ENCODE peak calls at places on chromosomes 13 and 19, in four cellular contexts. K is left ventricle myocardium inferior, F is AG08396, C is cardiac fibroblast. G is an unnamed sample.

GRCh38 chr19:35268546-35269424 is at the start of gene USF2:
- DNase-seq in K (peak; percentile 78), F (peak; percentile 86), C (peak; percentile 67), G (no peak)

GRCh38 chr13:73059460-73060250 is 850 bp downstream of the KLF5 start:
- DNase-seq in K (peak; percentile 51), F (peak; percentile 60), C (peak; percentile 23), G (no peak)

GRCh38 chr13:106566682-106567420 is 1.1 kb downstream of the ARGLU1 start:
- DNase-seq in K (peak; percentile 59), F (peak; percentile 64), C (peak; percentile 67), G (no peak)

GRCh38 chr19:56321254-56321980 is 6.8 kb upstream of the ZSCAN5A start:
- DNase-seq in K (no peak), F (no peak), C (no peak), G (no peak)

GRCh38 chr19:13055213-13056051 is 47.2 kb downstream of the LYL1 start:
- DNase-seq in K (peak; percentile 84), F (peak; percentile 83), C (peak; percentile 90), G (peak; percentile 79)

GRCh38 chr13:60162096-60162495 is 1.6 kb downstream of the DIAPH3 start:
- DNase-seq in K (no peak), F (no peak), C (no peak), G (no peak)

GRCh38 chr13:112744306-112745021 is 54.6 kb downstream of the ATP11A start:
- DNase-seq in K (no peak), F (no peak), C (peak; percentile 39), G (no peak)

GRCh38 chr19:50702158-50702869 is 17.3 kb downstream of the SHANK1 start:
- DNase-seq in K (no peak), F (no peak), C (no peak), G (no peak)

GRCh38 chr13:111422352-111422751 is 101.9 kb downstream of the TEX29 start:
- DNase-seq in K (no peak), F (no peak), C (no peak), G (no peak)

GRCh38 chr19:281992-282391 is 9.2 kb downstream of the PLPP2 start:
- DNase-seq in K (no peak), F (no peak), C (no peak), G (no peak)

GRCh38 chr13:73945871-73946270 is 188.3 kb downstream of the KLF12 start:
- DNase-seq in K (peak; percentile 53), F (no peak), C (no peak), G (no peak)

GRCh38 chr19:39679791-39680168 is 24.1 kb downstream of the LGALS16 start:
- DNase-seq in K (no peak), F (no peak), C (no peak), G (no peak)

GRCh38 chr13:35039012-35039411 is 96.9 kb downstream of the NBEA start:
- DNase-seq in K (no peak), F (no peak), C (no peak), G (no peak)

GRCh38 chr19:12825259-12826131 is 8.9 kb downstream of the RTBDN start:
- DNase-seq in K (no peak), F (peak; percentile 65), C (peak; percentile 52), G (no peak)

GRCh38 chr13:37144661-37145060 is 39.2 kb upstream of the CSNK1A1L start:
- DNase-seq in K (no peak), F (peak; percentile 28), C (peak; percentile 48), G (no peak)

GRCh38 chr19:51689751-51690358 is 3.3 kb upstream of the SPACA6 start:
- DNase-seq in K (peak; percentile 53), F (no peak), C (peak; percentile 28), G (no peak)

GRCh38 chr13:31434613-31435012 is 234.8 kb downstream of the B3GLCT start:
- DNase-seq in K (no peak), F (no peak), C (no peak), G (no peak)

GRCh38 chr13:77325371-77325941 is 1.4 kb downstream of the MYCBP2 start:
- DNase-seq in K (no peak), F (no peak), C (peak; percentile 27), G (no peak)

GRCh38 chr19:55536366-55536765 is 567 bp downstream of the SBK2 start:
- DNase-seq in K (no peak), F (no peak), C (no peak), G (no peak)

GRCh38 chr19:44883962-44884361 is 7.1 kb upstream of the TOMM40 start:
- DNase-seq in K (no peak), F (no peak), C (no peak), G (no peak)

G was measured in AG04450.